ENCODE peak calls at places on chromosomes 16 and 17, in eight cellular contexts. G is activated naive CD8-positive, alpha-beta T cell treated with anti-CD3 and anti-CD28 coated beads for 36 hours; Z is T follicular helper cell; B is glutamatergic neuron; T is NCI-H1092 treated with DMSO at 0.1 percent for 48 hours; W is Caco-2; L is heart right ventricle; D is stimulated activated CD8-positive, alpha-beta memory T cell treated with anti-CD3 and anti-CD28 coated beads, Interleukin-7, amount 100 ng/mL, for 1 hour. R is an unnamed sample.

GRCh38 chr16:31363721-31364120 is 8.7 kb downstream of the ITGAX start:
- DNase-seq in Z (no peak), G (no peak), L (no peak), B (no peak), D (no peak), T (no peak), W (no peak), R (no peak)

GRCh38 chr17:31417051-31417792 is 25.7 kb downstream of the RAB11FIP4 start:
- DNase-seq in T (no peak), G (no peak), D (no peak), W (peak), L (no peak), Z (no peak), B (no peak), R (no peak)

GRCh38 chr17:79800325-79801155 is 3.7 kb upstream of the CBX8 start:
- DNase-seq in Z (no peak), T (peak), D (no peak), G (peak), B (peak), W (peak), L (no peak), R (peak)

GRCh38 chr16:48082516-48082915 is 73.3 kb downstream of the ABCC12 start:
- DNase-seq in G (no peak), L (no peak), B (no peak), W (no peak), T (no peak), D (no peak), Z (no peak), R (no peak)

GRCh38 chr17:35871415-35871814 is 2.7 kb upstream of the HEATR9 start:
- DNase-seq in Z (no peak), G (peak), T (no peak), W (no peak), B (no peak), L (no peak), D (no peak), R (no peak)

GRCh38 chr17:4195306-4195705 is 52.3 kb downstream of the CYB5D2 start:
- DNase-seq in Z (no peak), L (no peak), G (no peak), W (no peak), D (no peak), B (no peak), T (no peak), R (no peak)

GRCh38 chr17:27352481-27353460 is 58.9 kb downstream of the WSB1 start:
- DNase-seq in L (no peak), Z (no peak), G (no peak), T (no peak), D (no peak), B (no peak), W (no peak), R (no peak)

GRCh38 chr17:18314059-18314730 is 599 bp downstream of the TOP3A start:
- DNase-seq in W (no peak), B (no peak), Z (no peak), D (peak), L (peak), T (no peak), G (no peak), R (no peak)

GRCh38 chr17:57531648-57532486 is 213.2 kb downstream of the CCDC182 start:
- DNase-seq in B (no peak), G (no peak), Z (no peak), L (no peak), D (no peak), T (no peak), W (no peak), R (no peak)

GRCh38 chr16:1048442-1049112 is 24.0 kb upstream of the SSTR5 start:
- DNase-seq in W (no peak), T (peak), Z (no peak), D (no peak), G (peak), B (peak), L (peak), R (peak)

GRCh38 chr17:9381068-9381467 is 194.6 kb downstream of the STX8 start:
- DNase-seq in B (no peak), G (no peak), W (no peak), T (no peak), D (no peak), L (no peak), Z (no peak), R (no peak)

GRCh38 chr16:20638711-20639335 is 58.7 kb downstream of the ACSM1 start:
- DNase-seq in W (no peak), G (no peak), L (no peak), D (no peak), Z (no peak), T (no peak), B (no peak), R (no peak)

GRCh38 chr16:79076039-79076767 is 524.3 kb downstream of the MAF start:
- DNase-seq in G (peak), T (no peak), D (no peak), W (no peak), L (no peak), B (no peak), Z (no peak), R (no peak)

GRCh38 chr16:89317729-89318429 is 100.4 kb downstream of the ZNF778 start:
- DNase-seq in G (no peak), L (peak), T (no peak), B (no peak), W (no peak), Z (no peak), D (no peak), R (no peak)

GRCh38 chr16:1078579-1079021 is 6.1 kb downstream of the SSTR5 start:
- DNase-seq in D (no peak), G (no peak), T (peak), B (peak), Z (no peak), W (peak), L (no peak), R (peak)

GRCh38 chr17:50469005-50469605 is 425 bp upstream of the CHAD start:
- DNase-seq in D (no peak), T (no peak), W (no peak), B (peak), G (no peak), Z (no peak), L (no peak), R (no peak)

R was measured in BE2C.